ENCODE peak calls at places on chromosomes 2 and 18, in ten cellular contexts. P, J, M, W, D, G, R, U, B and F are unnamed samples.

GRCh38 chr2:221641181-221641871 is 69.2 kb upstream of the EPHA4 start:
- DNase-seq in P (no peak), J (no peak), M (peak), W (no peak), D (no peak), G (no peak), R (peak), U (no peak), B (no peak), F (no peak)

GRCh38 chr18:9854801-9855676 is 30.7 kb upstream of the TXNDC2 start:
- DNase-seq in P (no peak), J (no peak), M (no peak), W (no peak), D (no peak), G (no peak), R (peak), U (no peak), B (no peak), F (no peak)

GRCh38 chr2:5748941-5749731 is 57.0 kb downstream of the SOX11 start:
- DNase-seq in P (no peak), J (no peak), M (no peak), W (no peak), D (no peak), G (no peak), R (no peak), U (peak), B (no peak), F (no peak)

GRCh38 chr2:226777611-226778010 is 22.0 kb downstream of the IRS1 start:
- DNase-seq in P (no peak), J (no peak), M (no peak), W (no peak), D (no peak), G (no peak), R (no peak), U (no peak), B (no peak), F (no peak)

GRCh38 chr18:50410008-50410407 is 35.2 kb downstream of the SKA1 start:
- DNase-seq in P (no peak), J (no peak), M (no peak), W (no peak), D (no peak), G (no peak), R (no peak), U (no peak), B (no peak), F (no peak)

GRCh38 chr18:12432196-12432595 is 24.5 kb downstream of the PRELID3A start:
- DNase-seq in P (no peak), J (no peak), M (no peak), W (no peak), D (no peak), G (no peak), R (no peak), U (no peak), B (no peak), F (no peak)

GRCh38 chr2:200702646-200703118 is 109.0 kb upstream of the BZW1 start:
- DNase-seq in P (peak), J (no peak), M (no peak), W (no peak), D (no peak), G (peak), R (no peak), U (no peak), B (no peak), F (no peak)

GRCh38 chr2:197075754-197076337 is 149.3 kb upstream of the PGAP1 start:
- DNase-seq in P (no peak), J (no peak), M (no peak), W (no peak), D (no peak), G (no peak), R (peak), U (no peak), B (no peak), F (no peak)

GRCh38 chr2:217956895-217957457 is 45.8 kb downstream of the TNS1 start:
- DNase-seq in P (no peak), J (no peak), M (no peak), W (peak), D (no peak), G (no peak), R (no peak), U (no peak), B (no peak), F (peak)

GRCh38 chr18:78875268-78875997 is 104.2 kb upstream of the SALL3 start:
- DNase-seq in P (peak), J (peak), M (no peak), W (peak), D (no peak), G (no peak), R (peak), U (no peak), B (peak), F (no peak)

GRCh38 chr18:12652861-12653401 is 5.0 kb downstream of the SPIRE1 start:
- DNase-seq in P (no peak), J (no peak), M (peak), W (no peak), D (no peak), G (peak), R (peak), U (no peak), B (no peak), F (no peak)

GRCh38 chr18:58447342-58448190 is 181.3 kb downstream of the ALPK2 start:
- DNase-seq in P (no peak), J (no peak), M (no peak), W (peak), D (peak), G (no peak), R (peak), U (no peak), B (no peak), F (no peak)

GRCh38 chr2:171673928-171674327 is 13.3 kb upstream of the DYNC1I2 start:
- DNase-seq in P (no peak), J (no peak), M (no peak), W (no peak), D (no peak), G (no peak), R (peak), U (no peak), B (no peak), F (no peak)

GRCh38 chr18:47898696-47899095 is 31.8 kb downstream of the SMAD2 start:
- DNase-seq in P (no peak), J (no peak), M (peak), W (no peak), D (no peak), G (no peak), R (no peak), U (no peak), B (no peak), F (no peak)

GRCh38 chr2:189933911-189934399 is 128.6 kb downstream of the MSTN start:
- DNase-seq in P (no peak), J (no peak), M (peak), W (no peak), D (peak), G (no peak), R (peak), U (no peak), B (no peak), F (no peak)

GRCh38 chr2:241818229-241818942 is 9.4 kb downstream of the NEU4 start:
- DNase-seq in P (no peak), J (peak), M (no peak), W (no peak), D (no peak), G (no peak), R (no peak), U (peak), B (no peak), F (no peak)

GRCh38 chr18:44849361-44849760 is 168.7 kb downstream of the SETBP1 start:
- DNase-seq in P (no peak), J (no peak), M (no peak), W (no peak), D (no peak), G (no peak), R (no peak), U (no peak), B (no peak), F (no peak)

GRCh38 chr2:221817878-221818277 is 245.8 kb upstream of the EPHA4 start:
- DNase-seq in P (no peak), J (no peak), M (no peak), W (no peak), D (no peak), G (no peak), R (no peak), U (no peak), B (no peak), F (no peak)

GRCh38 chr2:76763276-76763675 is 758.9 kb downstream of the LRRTM4 start:
- DNase-seq in P (no peak), J (no peak), M (no peak), W (no peak), D (no peak), G (no peak), R (no peak), U (no peak), B (no peak), F (no peak)

GRCh38 chr2:199457147-199458016 is at the start of gene SATB2:
- DNase-seq in P (no peak), J (peak), M (peak), W (peak), D (no peak), G (peak), R (peak), U (no peak), B (no peak), F (no peak)